ENCODE peak calls at places on chromosomes 7 and 10, in four cellular contexts. B, K, W and H are unnamed samples. For H3K27me3 and H3K4me1, the result is how much of the 10 kb centered on the place peaks cover.

GRCh38 chr7:78179211-78179610 is 380.6 kb downstream of the PHTF2 start:
- DNase-seq in K (no peak), B (no peak), W (no peak), H (no peak)

GRCh38 chr7:45920543-45921380 is at the start of gene IGFBP3:
- DNase-seq in K (peak), B (no peak), W (no peak), H (peak)

GRCh38 chr7:100208911-100209408 is 10.8 kb upstream of the PVRIG start:
- DNase-seq in K (no peak), B (no peak), W (no peak), H (no peak)

GRCh38 chr10:17512341-17513001 is 58.1 kb upstream of the ST8SIA6 start:
- DNase-seq in B (peak), K (no peak), W (peak), H (peak)

GRCh38 chr10:79316671-79317431 is 30.4 kb upstream of the PPIF start:
- DNase-seq in W (no peak), K (no peak), B (no peak), H (peak)

GRCh38 chr10:132637477-132638129 is 100.0 kb downstream of the INPP5A start:
- DNase-seq in B (no peak), K (peak), W (no peak), H (peak)

GRCh38 chr10:23994459-23995046 is 214.4 kb upstream of the KIAA1217 start:
- DNase-seq in B (peak), K (peak), W (peak), H (peak)

GRCh38 chr10:28587970-28588290 is 55.0 kb downstream of the WAC start:
- DNase-seq in K (no peak), B (no peak), W (no peak), H (no peak)

GRCh38 chr10:123257904-123258303 is 103.7 kb downstream of the BUB3 start:
- DNase-seq in B (no peak), K (no peak), W (no peak), H (no peak)

GRCh38 chr7:84085147-84085546 is 109.4 kb downstream of the SEMA3A start:
- DNase-seq in K (no peak), B (no peak), W (no peak), H (no peak)

GRCh38 chr7:150909192-150909591 is 56.9 kb downstream of the AOC1 start:
- DNase-seq in B (no peak), W (no peak), K (no peak), H (no peak)

GRCh38 chr10:71750124-71750841 is 23.0 kb downstream of the VSIR start:
- DNase-seq in W (no peak), K (no peak), B (no peak), H (no peak)

GRCh38 chr7:50265968-50266694 is 38.4 kb upstream of the IKZF1 start:
- DNase-seq in W (no peak), K (no peak), B (no peak), H (no peak)
- H3K27ac ChIP-seq in W (peak), K (no peak), B (no peak), H (no peak)

GRCh38 chr10:43077421-43078171 is 727 bp downstream of the RET start:
- DNase-seq in W (no peak), K (no peak), B (no peak), H (no peak)
- H3K27me3 ChIP-seq in W (under half), K (under half), B (under half), H (under half)

GRCh38 chr7:20053334-20054104 is 163.7 kb downstream of the MACC1 start:
- DNase-seq in B (no peak), W (no peak), K (no peak), H (no peak)
- H3K4me1 ChIP-seq in B (under half), W (under half), K (under half), H (under half)

GRCh38 chr10:62610649-62611229 is 193.8 kb upstream of the ADO start:
- DNase-seq in K (peak), W (peak), B (no peak), H (no peak)
- H3K27ac ChIP-seq in K (no peak), W (no peak), B (no peak), H (no peak)

GRCh38 chr7:25887266-25887665 is 264.7 kb upstream of the NFE2L3 start:
- DNase-seq in B (no peak), W (no peak), K (no peak), H (no peak)
- H3K27me3 ChIP-seq in B (under half), W (under half), K (under half), H (under half)

DNA sequence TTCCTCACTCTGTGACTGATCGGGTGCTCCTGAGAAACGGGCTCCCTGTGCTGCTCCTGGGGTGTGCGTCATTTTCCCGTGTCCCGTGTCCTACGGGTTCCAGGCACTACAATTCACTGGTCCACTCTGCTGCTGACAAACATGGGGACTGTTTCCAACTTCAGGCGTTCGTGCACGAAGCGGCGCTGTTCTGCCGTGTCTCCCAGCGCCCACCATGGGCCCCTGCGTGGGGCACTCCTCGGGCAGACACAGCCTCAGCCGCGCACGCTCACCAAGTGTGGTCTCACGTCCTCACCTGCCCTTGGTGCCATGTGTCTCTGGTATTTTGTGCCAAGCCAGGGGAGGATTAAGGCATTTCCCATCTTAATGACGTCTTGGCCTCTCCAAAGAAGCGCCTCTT is 19.0 kb downstream of the GPR146 start:
- DNase-seq in B (no peak), W (no peak), K (no peak), H (no peak)
- H3K4me1 ChIP-seq in B (under half), W (under half), K (under half), H (under half)

DNA sequence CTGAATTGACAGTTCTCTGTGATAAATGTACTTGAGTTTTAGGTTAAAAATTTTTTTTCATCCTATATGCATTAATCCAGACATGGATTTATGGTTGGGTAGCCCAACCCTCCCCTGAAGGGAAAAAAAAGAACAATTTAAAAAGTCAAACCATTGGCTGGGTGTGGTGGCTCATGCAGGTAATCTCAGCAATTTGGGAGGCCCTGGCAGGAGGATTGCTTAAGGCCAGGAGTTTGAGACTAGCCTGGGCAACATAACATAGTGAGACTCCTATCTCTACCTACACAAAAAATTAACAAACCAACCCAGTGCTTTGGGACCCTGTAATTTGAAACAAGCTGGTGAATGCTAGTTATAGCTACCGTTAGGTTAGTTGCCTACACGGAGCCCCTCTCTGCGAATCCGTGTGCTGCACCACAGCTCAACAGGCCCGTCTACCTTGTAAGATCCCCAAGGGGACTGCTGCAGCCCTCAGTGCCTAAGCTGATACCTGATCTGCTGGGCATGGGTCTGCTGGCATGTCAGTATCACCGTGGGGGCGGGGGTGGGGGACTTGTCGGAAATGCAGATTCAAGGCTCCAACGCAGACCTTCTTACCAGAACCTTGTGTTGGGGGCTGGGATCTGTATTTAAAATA is 32.8 kb downstream of the TSPAN14 start:
- DNase-seq in B (no peak), W (no peak), K (no peak), H (no peak)
- H3K27ac ChIP-seq in B (no peak), W (peak), K (no peak), H (no peak)

DNA sequence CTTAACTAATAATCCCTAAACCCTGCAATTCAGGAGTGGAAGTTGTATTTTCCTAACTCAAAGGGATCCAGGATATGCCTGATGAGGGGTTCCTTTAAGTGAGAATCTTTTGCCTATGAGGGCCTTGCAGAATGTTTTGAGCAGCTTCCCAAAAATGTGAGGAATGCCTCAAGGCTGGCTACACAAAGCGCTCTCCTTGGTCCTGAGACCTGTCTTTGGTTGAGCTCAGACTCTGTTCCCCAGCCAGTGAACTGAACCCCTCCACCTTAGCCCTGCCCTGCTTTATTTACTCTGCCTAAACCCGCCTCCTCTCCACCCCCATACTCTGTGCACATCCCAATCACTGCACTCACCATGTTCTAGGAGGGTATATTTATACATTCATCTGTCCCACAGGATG is 108.6 kb downstream of the NRCAM start:
- DNase-seq in K (peak), B (no peak), W (no peak), H (no peak)
- H3K27me3 ChIP-seq in K (under half), B (under half), W (under half), H (under half)